ENCODE peak calls at places on chromosomes 2 and 18, in six cellular contexts. One of them, this sample, is unnamed.

GRCh38 chr2:158755738-158756137 is 39.4 kb upstream of the DAPL1 start:
- DNase-seq in HepG2: no peak
- DNase-seq in GM12878: no peak
- DNase-seq in K562: peak; percentile 25
- DNase-seq in endothelial cell of umbilical vein: peak; percentile 6
- DNase-seq in A549: no peak
- DNase-seq in this sample: peak; percentile 33

GRCh38 chr2:30680121-30680520 is 127.1 kb downstream of the CAPN13 start:
- DNase-seq in A549: no peak
- DNase-seq in HepG2: no peak
- DNase-seq in K562: no peak
- DNase-seq in GM12878: no peak
- DNase-seq in endothelial cell of umbilical vein: no peak
- DNase-seq in this sample: no peak

GRCh38 chr18:56541790-56542189 is 96.6 kb downstream of the TXNL1 start:
- DNase-seq in GM12878: no peak
- DNase-seq in endothelial cell of umbilical vein: no peak
- DNase-seq in K562: no peak
- DNase-seq in A549: no peak
- DNase-seq in HepG2: no peak
- DNase-seq in this sample: no peak

GRCh38 chr2:101361079-101361478 is 26.2 kb downstream of the CREG2 start:
- DNase-seq in GM12878: no peak
- DNase-seq in HepG2: no peak
- DNase-seq in endothelial cell of umbilical vein: no peak
- DNase-seq in K562: no peak
- DNase-seq in A549: no peak
- DNase-seq in this sample: no peak

GRCh38 chr2:186913870-186914269 is 64.9 kb upstream of the ZSWIM2 start:
- DNase-seq in A549: no peak
- DNase-seq in HepG2: no peak
- DNase-seq in endothelial cell of umbilical vein: no peak
- DNase-seq in GM12878: peak; percentile 3
- DNase-seq in K562: no peak
- DNase-seq in this sample: peak; percentile 53

GRCh38 chr2:191218292-191218898 is 26.8 kb upstream of the MYO1B start:
- DNase-seq in K562: peak; percentile 16
- DNase-seq in A549: peak; percentile 97
- DNase-seq in endothelial cell of umbilical vein: peak; percentile 75
- DNase-seq in HepG2: peak; percentile 80
- DNase-seq in GM12878: no peak
- DNase-seq in this sample: peak; percentile 89

GRCh38 chr18:56716692-56717146 is 65.6 kb downstream of the WDR7 start:
- DNase-seq in HepG2: no peak
- DNase-seq in A549: no peak
- DNase-seq in GM12878: peak; percentile 12
- DNase-seq in K562: no peak
- DNase-seq in endothelial cell of umbilical vein: no peak
- DNase-seq in this sample: no peak

GRCh38 chr2:28356095-28356911 is 36.4 kb upstream of the FOSL2 start:
- DNase-seq in GM12878: no peak
- DNase-seq in HepG2: no peak
- DNase-seq in A549: peak; percentile 38
- DNase-seq in endothelial cell of umbilical vein: peak; percentile 89
- DNase-seq in K562: peak; percentile 58
- DNase-seq in this sample: peak; percentile 45

GRCh38 chr18:34956663-34957062 is 84.5 kb upstream of the MAPRE2 start:
- DNase-seq in HepG2: no peak
- DNase-seq in endothelial cell of umbilical vein: peak; percentile 78
- DNase-seq in GM12878: no peak
- DNase-seq in A549: no peak
- DNase-seq in K562: no peak
- DNase-seq in this sample: no peak

GRCh38 chr2:224969633-224970292 is 72.5 kb downstream of the DOCK10 start:
- DNase-seq in K562: no peak
- DNase-seq in A549: no peak
- DNase-seq in GM12878: no peak
- DNase-seq in HepG2: no peak
- DNase-seq in endothelial cell of umbilical vein: no peak
- DNase-seq in this sample: no peak

GRCh38 chr2:224976629-224977525 is 65.4 kb downstream of the DOCK10 start:
- DNase-seq in HepG2: no peak
- DNase-seq in GM12878: no peak
- DNase-seq in A549: no peak
- DNase-seq in K562: no peak
- DNase-seq in endothelial cell of umbilical vein: no peak
- DNase-seq in this sample: no peak

GRCh38 chr2:224971214-224971613 is 71.1 kb downstream of the DOCK10 start:
- DNase-seq in GM12878: no peak
- DNase-seq in A549: no peak
- DNase-seq in HepG2: no peak
- DNase-seq in endothelial cell of umbilical vein: no peak
- DNase-seq in K562: no peak
- DNase-seq in this sample: no peak

GRCh38 chr2:224970311-224970710 is 72.0 kb downstream of the DOCK10 start:
- DNase-seq in A549: no peak
- DNase-seq in HepG2: no peak
- DNase-seq in endothelial cell of umbilical vein: no peak
- DNase-seq in GM12878: no peak
- DNase-seq in K562: no peak
- DNase-seq in this sample: no peak

GRCh38 chr2:224973112-224974016 is 68.9 kb downstream of the DOCK10 start:
- DNase-seq in endothelial cell of umbilical vein: no peak
- DNase-seq in HepG2: no peak
- DNase-seq in GM12878: no peak
- DNase-seq in A549: no peak
- DNase-seq in K562: no peak
- DNase-seq in this sample: no peak
- H3K4me3 ChIP-seq in endothelial cell of umbilical vein: no peak overlapping the region
- H3K4me3 ChIP-seq in HepG2: no peak overlapping the region
- H3K4me3 ChIP-seq in GM12878: no peak overlapping the region
- H3K4me3 ChIP-seq in A549: no peak overlapping the region
- H3K4me3 ChIP-seq in K562: no peak overlapping the region
- H3K4me3 ChIP-seq in this sample: no peak overlapping the region

GRCh38 chr2:36680012-36680411 is 16.5 kb upstream of the VIT start:
- DNase-seq in endothelial cell of umbilical vein: peak; percentile 62
- DNase-seq in GM12878: no peak
- DNase-seq in HepG2: no peak
- DNase-seq in A549: no peak
- DNase-seq in K562: no peak
- DNase-seq in this sample: no peak

GRCh38 chr2:36678856-36679255 is 17.7 kb upstream of the VIT start:
- DNase-seq in GM12878: no peak
- DNase-seq in endothelial cell of umbilical vein: no peak
- DNase-seq in A549: peak; percentile 30
- DNase-seq in HepG2: no peak
- DNase-seq in K562: no peak
- DNase-seq in this sample: no peak

GRCh38 chr2:36677386-36677785 is 19.1 kb upstream of the VIT start:
- DNase-seq in HepG2: no peak
- DNase-seq in GM12878: no peak
- DNase-seq in A549: no peak
- DNase-seq in endothelial cell of umbilical vein: peak; percentile 52
- DNase-seq in K562: no peak
- DNase-seq in this sample: peak; percentile 64

GRCh38 chr2:36676364-36676763 is 20.1 kb upstream of the VIT start:
- DNase-seq in endothelial cell of umbilical vein: no peak
- DNase-seq in HepG2: no peak
- DNase-seq in K562: no peak
- DNase-seq in GM12878: no peak
- DNase-seq in A549: no peak
- DNase-seq in this sample: no peak

GRCh38 chr2:36677995-36678605 is 18.4 kb upstream of the VIT start:
- DNase-seq in K562: no peak
- DNase-seq in endothelial cell of umbilical vein: no peak
- DNase-seq in HepG2: no peak
- DNase-seq in A549: no peak
- DNase-seq in GM12878: no peak
- DNase-seq in this sample: peak; percentile 46
- TF ChIP-seq MYC in K562: no peak
- TF ChIP-seq MYC in endothelial cell of umbilical vein: no peak
- TF ChIP-seq MYC in HepG2: no peak
- TF ChIP-seq MYC in A549: no peak
- TF ChIP-seq MYC in GM12878: no peak
- TF ChIP-seq MYC in this sample: no peak

GRCh38 chr18:61953641-61954040 is 60.8 kb upstream of the RNF152 start:
- DNase-seq in GM12878: no peak
- DNase-seq in A549: no peak
- DNase-seq in endothelial cell of umbilical vein: no peak
- DNase-seq in K562: no peak
- DNase-seq in HepG2: no peak
- DNase-seq in this sample: no peak

GRCh38 chr18:61953161-61953560 is 60.4 kb upstream of the RNF152 start:
- DNase-seq in K562: no peak
- DNase-seq in HepG2: no peak
- DNase-seq in A549: no peak
- DNase-seq in endothelial cell of umbilical vein: no peak
- DNase-seq in GM12878: no peak
- DNase-seq in this sample: no peak

GRCh38 chr18:61955644-61956043 is 62.8 kb upstream of the RNF152 start:
- DNase-seq in K562: no peak
- DNase-seq in endothelial cell of umbilical vein: peak; percentile 56
- DNase-seq in A549: no peak
- DNase-seq in HepG2: no peak
- DNase-seq in GM12878: peak; percentile 37
- DNase-seq in this sample: peak; percentile 62

GRCh38 chr18:61951396-61951795 is 58.6 kb upstream of the RNF152 start:
- DNase-seq in endothelial cell of umbilical vein: no peak
- DNase-seq in GM12878: no peak
- DNase-seq in A549: no peak
- DNase-seq in HepG2: no peak
- DNase-seq in K562: no peak
- DNase-seq in this sample: no peak

DNA sequence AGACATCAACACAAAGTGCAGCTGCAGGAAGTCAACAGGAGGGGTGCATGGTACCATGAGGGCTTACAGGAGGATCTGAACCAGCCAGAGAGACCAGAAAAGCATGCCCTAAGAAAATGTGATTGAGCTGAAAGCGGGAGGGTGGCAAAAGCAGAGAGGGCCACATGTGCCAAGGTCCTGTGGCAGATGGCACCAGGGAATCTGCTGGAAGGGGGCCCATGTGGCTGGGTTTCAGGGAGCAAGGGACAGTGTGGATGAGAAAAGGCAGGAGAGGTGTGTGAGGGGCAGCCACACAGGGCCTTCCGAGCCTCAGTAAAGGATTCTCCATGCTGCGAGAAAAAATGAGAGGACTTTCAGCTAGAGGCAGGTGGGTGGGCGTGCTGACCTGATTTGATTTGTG is 61.5 kb upstream of the RNF152 start:
- DNase-seq in K562: no peak
- DNase-seq in endothelial cell of umbilical vein: no peak
- DNase-seq in A549: no peak
- DNase-seq in HepG2: no peak
- DNase-seq in GM12878: no peak
- DNase-seq in this sample: no peak
- TF ChIP-seq MAX in K562: no peak
- TF ChIP-seq MAX in endothelial cell of umbilical vein: no peak
- TF ChIP-seq MAX in A549: no peak
- TF ChIP-seq MAX in HepG2: no peak
- TF ChIP-seq MAX in GM12878: no peak
- TF ChIP-seq MAX in this sample: no peak

GRCh38 chr2:85741211-85741610 is 12.6 kb upstream of the ATOH8 start:
- DNase-seq in K562: no peak
- DNase-seq in endothelial cell of umbilical vein: no peak
- DNase-seq in HepG2: no peak
- DNase-seq in A549: no peak
- DNase-seq in GM12878: no peak
- DNase-seq in this sample: no peak
- H3K4me3 ChIP-seq in K562: no peak overlapping the region
- H3K4me3 ChIP-seq in endothelial cell of umbilical vein: no peak overlapping the region
- H3K4me3 ChIP-seq in HepG2: no peak overlapping the region
- H3K4me3 ChIP-seq in A549: no peak overlapping the region
- H3K4me3 ChIP-seq in GM12878: no peak overlapping the region
- H3K4me3 ChIP-seq in this sample: no peak overlapping the region

This sample was measured in NB4.